ENCODE peak calls at places on chromosomes 13 and 19, in eight cellular contexts. One of them, this sample, is unnamed.

GRCh38 chr13:33379597-33379996 is 94.0 kb upstream of the STARD13 start:
- DNase-seq in activated effector memory CD4-positive, alpha-beta T cell treated with Interleukin-2 at 50 U/mL for 16 hours: no peak
- DNase-seq in lower leg skin: no peak
- DNase-seq in retinal pigment epithelial cell: no peak
- DNase-seq in T-helper 2 cell: no peak
- DNase-seq in activated CD4-positive, alpha-beta T cell treated with anti-CD3 and anti-CD28 coated beads for 48 hours: no peak
- DNase-seq in mucosa of gallbladder: peak
- DNase-seq in HT1080: no peak
- DNase-seq in this sample: no peak

GRCh38 chr13:30792257-30793000 is 57.1 kb downstream of the ALOX5AP start:
- DNase-seq in activated effector memory CD4-positive, alpha-beta T cell treated with Interleukin-2 at 50 U/mL for 16 hours: no peak
- DNase-seq in lower leg skin: peak
- DNase-seq in retinal pigment epithelial cell: peak
- DNase-seq in T-helper 2 cell: no peak
- DNase-seq in activated CD4-positive, alpha-beta T cell treated with anti-CD3 and anti-CD28 coated beads for 48 hours: no peak
- DNase-seq in mucosa of gallbladder: peak
- DNase-seq in HT1080: peak
- DNase-seq in this sample: no peak

GRCh38 chr19:51372649-51373504 is at the start of gene NKG7:
- DNase-seq in activated effector memory CD4-positive, alpha-beta T cell treated with Interleukin-2 at 50 U/mL for 16 hours: peak
- DNase-seq in lower leg skin: no peak
- DNase-seq in retinal pigment epithelial cell: no peak
- DNase-seq in T-helper 2 cell: peak
- DNase-seq in activated CD4-positive, alpha-beta T cell treated with anti-CD3 and anti-CD28 coated beads for 48 hours: peak
- DNase-seq in mucosa of gallbladder: no peak
- DNase-seq in HT1080: no peak
- DNase-seq in this sample: peak

GRCh38 chr13:97889803-97890202 is 63.7 kb upstream of the IPO5 start:
- DNase-seq in activated effector memory CD4-positive, alpha-beta T cell treated with Interleukin-2 at 50 U/mL for 16 hours: no peak
- DNase-seq in lower leg skin: peak
- DNase-seq in retinal pigment epithelial cell: no peak
- DNase-seq in T-helper 2 cell: no peak
- DNase-seq in activated CD4-positive, alpha-beta T cell treated with anti-CD3 and anti-CD28 coated beads for 48 hours: no peak
- DNase-seq in mucosa of gallbladder: no peak
- DNase-seq in HT1080: no peak
- DNase-seq in this sample: no peak

GRCh38 chr13:52010890-52011689 is at the start of gene ATP7B:
- DNase-seq in activated effector memory CD4-positive, alpha-beta T cell treated with Interleukin-2 at 50 U/mL for 16 hours: peak
- DNase-seq in lower leg skin: no peak
- DNase-seq in retinal pigment epithelial cell: no peak
- DNase-seq in T-helper 2 cell: peak
- DNase-seq in activated CD4-positive, alpha-beta T cell treated with anti-CD3 and anti-CD28 coated beads for 48 hours: peak
- DNase-seq in mucosa of gallbladder: no peak
- DNase-seq in HT1080: peak
- DNase-seq in this sample: peak

GRCh38 chr13:98710521-98710920 is 42.0 kb downstream of the SLC15A1 start:
- DNase-seq in activated effector memory CD4-positive, alpha-beta T cell treated with Interleukin-2 at 50 U/mL for 16 hours: no peak
- DNase-seq in lower leg skin: no peak
- DNase-seq in retinal pigment epithelial cell: no peak
- DNase-seq in T-helper 2 cell: no peak
- DNase-seq in activated CD4-positive, alpha-beta T cell treated with anti-CD3 and anti-CD28 coated beads for 48 hours: no peak
- DNase-seq in mucosa of gallbladder: no peak
- DNase-seq in HT1080: no peak
- DNase-seq in this sample: no peak

GRCh38 chr13:96762876-96763275 is 231.4 kb downstream of the OXGR1 start:
- DNase-seq in activated effector memory CD4-positive, alpha-beta T cell treated with Interleukin-2 at 50 U/mL for 16 hours: no peak
- DNase-seq in lower leg skin: no peak
- DNase-seq in retinal pigment epithelial cell: no peak
- DNase-seq in T-helper 2 cell: no peak
- DNase-seq in activated CD4-positive, alpha-beta T cell treated with anti-CD3 and anti-CD28 coated beads for 48 hours: no peak
- DNase-seq in mucosa of gallbladder: no peak
- DNase-seq in HT1080: no peak
- DNase-seq in this sample: no peak

GRCh38 chr19:18501832-18502231 is 20.0 kb downstream of the ELL start:
- DNase-seq in activated effector memory CD4-positive, alpha-beta T cell treated with Interleukin-2 at 50 U/mL for 16 hours: no peak
- DNase-seq in lower leg skin: no peak
- DNase-seq in retinal pigment epithelial cell: peak
- DNase-seq in T-helper 2 cell: no peak
- DNase-seq in activated CD4-positive, alpha-beta T cell treated with anti-CD3 and anti-CD28 coated beads for 48 hours: no peak
- DNase-seq in mucosa of gallbladder: peak
- DNase-seq in HT1080: no peak
- DNase-seq in this sample: no peak

GRCh38 chr19:47430041-47430802 is 10.9 kb upstream of the MEIS3 start:
- DNase-seq in activated effector memory CD4-positive, alpha-beta T cell treated with Interleukin-2 at 50 U/mL for 16 hours: no peak
- DNase-seq in lower leg skin: no peak
- DNase-seq in retinal pigment epithelial cell: no peak
- DNase-seq in T-helper 2 cell: no peak
- DNase-seq in activated CD4-positive, alpha-beta T cell treated with anti-CD3 and anti-CD28 coated beads for 48 hours: peak
- DNase-seq in mucosa of gallbladder: peak
- DNase-seq in HT1080: no peak
- DNase-seq in this sample: peak

GRCh38 chr13:23799945-23800344 is 89.3 kb downstream of the MIPEP start:
- DNase-seq in activated effector memory CD4-positive, alpha-beta T cell treated with Interleukin-2 at 50 U/mL for 16 hours: no peak
- DNase-seq in lower leg skin: no peak
- DNase-seq in retinal pigment epithelial cell: no peak
- DNase-seq in T-helper 2 cell: no peak
- DNase-seq in activated CD4-positive, alpha-beta T cell treated with anti-CD3 and anti-CD28 coated beads for 48 hours: peak
- DNase-seq in mucosa of gallbladder: no peak
- DNase-seq in HT1080: no peak
- DNase-seq in this sample: peak

GRCh38 chr13:112143753-112144615 is 77.0 kb downstream of the SOX1 start:
- DNase-seq in activated effector memory CD4-positive, alpha-beta T cell treated with Interleukin-2 at 50 U/mL for 16 hours: no peak
- DNase-seq in lower leg skin: no peak
- DNase-seq in retinal pigment epithelial cell: no peak
- DNase-seq in T-helper 2 cell: no peak
- DNase-seq in activated CD4-positive, alpha-beta T cell treated with anti-CD3 and anti-CD28 coated beads for 48 hours: no peak
- DNase-seq in mucosa of gallbladder: no peak
- DNase-seq in HT1080: peak
- DNase-seq in this sample: no peak

GRCh38 chr19:32181356-32181920 is 164.0 kb upstream of the ZNF507 start:
- DNase-seq in activated effector memory CD4-positive, alpha-beta T cell treated with Interleukin-2 at 50 U/mL for 16 hours: no peak
- DNase-seq in lower leg skin: no peak
- DNase-seq in retinal pigment epithelial cell: no peak
- DNase-seq in T-helper 2 cell: no peak
- DNase-seq in activated CD4-positive, alpha-beta T cell treated with anti-CD3 and anti-CD28 coated beads for 48 hours: no peak
- DNase-seq in mucosa of gallbladder: no peak
- DNase-seq in HT1080: no peak
- DNase-seq in this sample: no peak

GRCh38 chr13:26956532-26957142 is 196.1 kb upstream of the GPR12 start:
- DNase-seq in activated effector memory CD4-positive, alpha-beta T cell treated with Interleukin-2 at 50 U/mL for 16 hours: no peak
- DNase-seq in lower leg skin: no peak
- DNase-seq in retinal pigment epithelial cell: no peak
- DNase-seq in T-helper 2 cell: no peak
- DNase-seq in activated CD4-positive, alpha-beta T cell treated with anti-CD3 and anti-CD28 coated beads for 48 hours: no peak
- DNase-seq in mucosa of gallbladder: peak
- DNase-seq in HT1080: no peak
- DNase-seq in this sample: no peak